ENCODE peak calls at places on chromosomes 2 and 18, in nine cellular contexts. One of them, this sample, is unnamed.

GRCh38 chr2:238100049-238100820 is at the start of gene ESPNL:
- DNase-seq in MCF 10A: no peak
- DNase-seq in stomach: peak; percentile 23
- DNase-seq in endothelial cell: no peak
- DNase-seq in dorsolateral prefrontal cortex: no peak
- DNase-seq in fibroblast of the aortic adventitia: no peak
- DNase-seq in CD8-positive, alpha-beta T cell: no peak
- DNase-seq in HFF-Myc: no peak
- DNase-seq in left lung: peak; percentile 65
- DNase-seq in this sample: peak; percentile 65

GRCh38 chr2:74872310-74872923 is 38.5 kb downstream of the HK2 start:
- DNase-seq in MCF 10A: no peak
- DNase-seq in stomach: no peak
- DNase-seq in endothelial cell: no peak
- DNase-seq in dorsolateral prefrontal cortex: no peak
- DNase-seq in fibroblast of the aortic adventitia: peak; percentile 40
- DNase-seq in CD8-positive, alpha-beta T cell: no peak
- DNase-seq in HFF-Myc: no peak
- DNase-seq in left lung: no peak
- DNase-seq in this sample: no peak

GRCh38 chr2:53028259-53028658 is 739.3 kb upstream of the CHAC2 start:
- DNase-seq in MCF 10A: peak; percentile 20
- DNase-seq in stomach: no peak
- DNase-seq in endothelial cell: no peak
- DNase-seq in dorsolateral prefrontal cortex: no peak
- DNase-seq in fibroblast of the aortic adventitia: peak; percentile 72
- DNase-seq in CD8-positive, alpha-beta T cell: no peak
- DNase-seq in HFF-Myc: no peak
- DNase-seq in left lung: no peak
- DNase-seq in this sample: no peak

GRCh38 chr2:33552758-33553461 is 46.2 kb downstream of the FAM98A start:
- DNase-seq in MCF 10A: no peak
- DNase-seq in stomach: no peak
- DNase-seq in endothelial cell: no peak
- DNase-seq in dorsolateral prefrontal cortex: no peak
- DNase-seq in fibroblast of the aortic adventitia: no peak
- DNase-seq in CD8-positive, alpha-beta T cell: no peak
- DNase-seq in HFF-Myc: no peak
- DNase-seq in left lung: no peak
- DNase-seq in this sample: no peak

GRCh38 chr18:9535430-9535972 is 60.2 kb downstream of the RALBP1 start:
- DNase-seq in MCF 10A: peak; percentile 43
- DNase-seq in stomach: no peak
- DNase-seq in endothelial cell: no peak
- DNase-seq in dorsolateral prefrontal cortex: peak; percentile 60
- DNase-seq in fibroblast of the aortic adventitia: peak; percentile 97
- DNase-seq in CD8-positive, alpha-beta T cell: no peak
- DNase-seq in HFF-Myc: peak; percentile 88
- DNase-seq in left lung: no peak
- DNase-seq in this sample: no peak

GRCh38 chr2:120861576-120862191 is 126.0 kb downstream of the GLI2 start:
- DNase-seq in MCF 10A: no peak
- DNase-seq in stomach: no peak
- DNase-seq in endothelial cell: no peak
- DNase-seq in dorsolateral prefrontal cortex: peak; percentile 29
- DNase-seq in fibroblast of the aortic adventitia: peak; percentile 52
- DNase-seq in CD8-positive, alpha-beta T cell: no peak
- DNase-seq in HFF-Myc: no peak
- DNase-seq in left lung: peak; percentile 75
- DNase-seq in this sample: no peak

GRCh38 chr18:58682429-58683069 is 11.3 kb downstream of the MALT1 start:
- DNase-seq in MCF 10A: peak; percentile 94
- DNase-seq in stomach: peak; percentile 70
- DNase-seq in endothelial cell: no peak
- DNase-seq in dorsolateral prefrontal cortex: no peak
- DNase-seq in fibroblast of the aortic adventitia: peak; percentile 71
- DNase-seq in CD8-positive, alpha-beta T cell: no peak
- DNase-seq in HFF-Myc: peak; percentile 75
- DNase-seq in left lung: no peak
- DNase-seq in this sample: no peak

GRCh38 chr2:149389506-149390167 is 59.2 kb downstream of the LYPD6 start:
- DNase-seq in MCF 10A: no peak
- DNase-seq in stomach: no peak
- DNase-seq in endothelial cell: no peak
- DNase-seq in dorsolateral prefrontal cortex: no peak
- DNase-seq in fibroblast of the aortic adventitia: no peak
- DNase-seq in CD8-positive, alpha-beta T cell: no peak
- DNase-seq in HFF-Myc: no peak
- DNase-seq in left lung: no peak
- DNase-seq in this sample: no peak

GRCh38 chr2:205022751-205023150 is 477.5 kb downstream of the PARD3B start:
- DNase-seq in MCF 10A: no peak
- DNase-seq in stomach: no peak
- DNase-seq in endothelial cell: no peak
- DNase-seq in dorsolateral prefrontal cortex: no peak
- DNase-seq in fibroblast of the aortic adventitia: no peak
- DNase-seq in CD8-positive, alpha-beta T cell: no peak
- DNase-seq in HFF-Myc: no peak
- DNase-seq in left lung: no peak
- DNase-seq in this sample: no peak

GRCh38 chr2:128726911-128727310 is 408.2 kb upstream of the HS6ST1 start:
- DNase-seq in MCF 10A: no peak
- DNase-seq in stomach: no peak
- DNase-seq in endothelial cell: no peak
- DNase-seq in dorsolateral prefrontal cortex: no peak
- DNase-seq in fibroblast of the aortic adventitia: no peak
- DNase-seq in CD8-positive, alpha-beta T cell: no peak
- DNase-seq in HFF-Myc: no peak
- DNase-seq in left lung: no peak
- DNase-seq in this sample: no peak

GRCh38 chr2:199273043-199273647 is 184.6 kb downstream of the SATB2 start:
- DNase-seq in MCF 10A: peak; percentile 59
- DNase-seq in stomach: no peak
- DNase-seq in endothelial cell: no peak
- DNase-seq in dorsolateral prefrontal cortex: no peak
- DNase-seq in fibroblast of the aortic adventitia: peak; percentile 91
- DNase-seq in CD8-positive, alpha-beta T cell: no peak
- DNase-seq in HFF-Myc: peak; percentile 9
- DNase-seq in left lung: no peak
- DNase-seq in this sample: no peak

GRCh38 chr2:85648619-85649018 is 19.4 kb downstream of the SFTPB start:
- DNase-seq in MCF 10A: peak; percentile 69
- DNase-seq in stomach: no peak
- DNase-seq in endothelial cell: peak; percentile 49
- DNase-seq in dorsolateral prefrontal cortex: no peak
- DNase-seq in fibroblast of the aortic adventitia: peak; percentile 62
- DNase-seq in CD8-positive, alpha-beta T cell: no peak
- DNase-seq in HFF-Myc: no peak
- DNase-seq in left lung: no peak
- DNase-seq in this sample: no peak

GRCh38 chr2:112579280-112579679 is 5.1 kb upstream of the CHCHD5 start:
- DNase-seq in MCF 10A: peak; percentile 87
- DNase-seq in stomach: no peak
- DNase-seq in endothelial cell: no peak
- DNase-seq in dorsolateral prefrontal cortex: no peak
- DNase-seq in fibroblast of the aortic adventitia: peak; percentile 96
- DNase-seq in CD8-positive, alpha-beta T cell: no peak
- DNase-seq in HFF-Myc: peak; percentile 73
- DNase-seq in left lung: no peak
- DNase-seq in this sample: no peak

GRCh38 chr2:105431367-105432088 is 32.7 kb upstream of the FHL2 start:
- DNase-seq in MCF 10A: peak; percentile 6
- DNase-seq in stomach: no peak
- DNase-seq in endothelial cell: no peak
- DNase-seq in dorsolateral prefrontal cortex: peak; percentile 58
- DNase-seq in fibroblast of the aortic adventitia: peak; percentile 55
- DNase-seq in CD8-positive, alpha-beta T cell: no peak
- DNase-seq in HFF-Myc: no peak
- DNase-seq in left lung: no peak
- DNase-seq in this sample: no peak

GRCh38 chr2:212536385-212537310 is 2.0 kb downstream of the ERBB4 start:
- DNase-seq in MCF 10A: no peak
- DNase-seq in stomach: no peak
- DNase-seq in endothelial cell: peak; percentile 26
- DNase-seq in dorsolateral prefrontal cortex: no peak
- DNase-seq in fibroblast of the aortic adventitia: no peak
- DNase-seq in CD8-positive, alpha-beta T cell: no peak
- DNase-seq in HFF-Myc: no peak
- DNase-seq in left lung: peak; percentile 72
- DNase-seq in this sample: no peak

GRCh38 chr18:41731887-41732286 is 223.1 kb upstream of the PIK3C3 start:
- DNase-seq in MCF 10A: peak; percentile 13
- DNase-seq in stomach: no peak
- DNase-seq in endothelial cell: no peak
- DNase-seq in dorsolateral prefrontal cortex: no peak
- DNase-seq in fibroblast of the aortic adventitia: no peak
- DNase-seq in CD8-positive, alpha-beta T cell: no peak
- DNase-seq in HFF-Myc: no peak
- DNase-seq in left lung: no peak
- DNase-seq in this sample: no peak

GRCh38 chr18:77366725-77367641 is 117.3 kb downstream of the GALR1 start:
- DNase-seq in MCF 10A: no peak
- DNase-seq in stomach: no peak
- DNase-seq in endothelial cell: no peak
- DNase-seq in dorsolateral prefrontal cortex: peak; percentile 67
- DNase-seq in fibroblast of the aortic adventitia: no peak
- DNase-seq in CD8-positive, alpha-beta T cell: no peak
- DNase-seq in HFF-Myc: no peak
- DNase-seq in left lung: no peak
- DNase-seq in this sample: no peak

GRCh38 chr2:31216734-31217133 is 581 bp downstream of the CAPN14 start:
- DNase-seq in MCF 10A: no peak
- DNase-seq in stomach: no peak
- DNase-seq in endothelial cell: no peak
- DNase-seq in dorsolateral prefrontal cortex: no peak
- DNase-seq in fibroblast of the aortic adventitia: no peak
- DNase-seq in CD8-positive, alpha-beta T cell: no peak
- DNase-seq in HFF-Myc: no peak
- DNase-seq in left lung: no peak
- DNase-seq in this sample: peak; percentile 1

GRCh38 chr2:96556441-96557330 is 20.1 kb downstream of the ARID5A start:
- DNase-seq in MCF 10A: peak; percentile 90
- DNase-seq in stomach: peak; percentile 59
- DNase-seq in endothelial cell: no peak
- DNase-seq in dorsolateral prefrontal cortex: no peak
- DNase-seq in fibroblast of the aortic adventitia: peak; percentile 63
- DNase-seq in CD8-positive, alpha-beta T cell: no peak
- DNase-seq in HFF-Myc: no peak
- DNase-seq in left lung: no peak
- DNase-seq in this sample: no peak

GRCh38 chr2:45598545-45598944 is 12.5 kb downstream of the SRBD1 start:
- DNase-seq in MCF 10A: no peak
- DNase-seq in stomach: no peak
- DNase-seq in endothelial cell: no peak
- DNase-seq in dorsolateral prefrontal cortex: no peak
- DNase-seq in fibroblast of the aortic adventitia: no peak
- DNase-seq in CD8-positive, alpha-beta T cell: no peak
- DNase-seq in HFF-Myc: no peak
- DNase-seq in left lung: no peak
- DNase-seq in this sample: no peak

GRCh38 chr2:41500895-41501294 is 546.9 kb upstream of the PKDCC start:
- DNase-seq in MCF 10A: no peak
- DNase-seq in stomach: no peak
- DNase-seq in endothelial cell: no peak
- DNase-seq in dorsolateral prefrontal cortex: no peak
- DNase-seq in fibroblast of the aortic adventitia: no peak
- DNase-seq in CD8-positive, alpha-beta T cell: no peak
- DNase-seq in HFF-Myc: no peak
- DNase-seq in left lung: no peak
- DNase-seq in this sample: no peak

GRCh38 chr2:229201522-229201921 is 69.6 kb downstream of the PID1 start:
- DNase-seq in MCF 10A: no peak
- DNase-seq in stomach: no peak
- DNase-seq in endothelial cell: no peak
- DNase-seq in dorsolateral prefrontal cortex: no peak
- DNase-seq in fibroblast of the aortic adventitia: peak; percentile 32
- DNase-seq in CD8-positive, alpha-beta T cell: no peak
- DNase-seq in HFF-Myc: no peak
- DNase-seq in left lung: no peak
- DNase-seq in this sample: no peak

GRCh38 chr18:56314396-56314795 is 324.0 kb downstream of the TXNL1 start:
- DNase-seq in MCF 10A: peak; percentile 9
- DNase-seq in stomach: no peak
- DNase-seq in endothelial cell: no peak
- DNase-seq in dorsolateral prefrontal cortex: no peak
- DNase-seq in fibroblast of the aortic adventitia: peak; percentile 32
- DNase-seq in CD8-positive, alpha-beta T cell: no peak
- DNase-seq in HFF-Myc: no peak
- DNase-seq in left lung: no peak
- DNase-seq in this sample: no peak
- TF ChIP-seq CTCF in MCF 10A: no peak
- TF ChIP-seq CTCF in stomach: no peak
- TF ChIP-seq CTCF in endothelial cell: no peak
- TF ChIP-seq CTCF in dorsolateral prefrontal cortex: peak; percentile 18
- TF ChIP-seq CTCF in fibroblast of the aortic adventitia: no peak
- TF ChIP-seq CTCF in CD8-positive, alpha-beta T cell: no peak
- TF ChIP-seq CTCF in HFF-Myc: peak; percentile 19
- TF ChIP-seq CTCF in left lung: no peak
- TF ChIP-seq CTCF in this sample: no peak

DNA sequence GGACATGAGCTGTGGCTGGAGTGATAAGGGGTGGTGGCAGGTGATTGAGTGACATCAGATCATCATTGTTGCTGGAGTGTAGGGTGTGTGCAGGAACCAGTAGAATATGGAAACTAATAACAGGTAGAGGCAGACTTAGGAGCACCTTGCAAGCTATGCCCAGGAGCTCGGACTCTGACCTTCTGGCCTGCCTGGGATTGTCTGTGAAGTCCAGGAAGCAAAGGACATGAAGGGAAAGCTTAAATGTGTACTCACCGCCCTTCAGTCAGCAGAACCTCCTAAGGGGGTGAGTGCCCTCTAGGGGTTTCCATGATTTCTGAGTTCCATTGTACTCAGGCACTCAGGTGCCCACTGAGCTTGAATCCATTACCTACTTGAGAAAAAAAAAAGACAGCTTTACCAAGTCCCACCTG is 104.2 kb downstream of the CRIM1 start:
- DNase-seq in MCF 10A: peak; percentile 74
- DNase-seq in stomach: peak; percentile 31
- DNase-seq in endothelial cell: peak; percentile 52
- DNase-seq in dorsolateral prefrontal cortex: no peak
- DNase-seq in fibroblast of the aortic adventitia: peak; percentile 59
- DNase-seq in CD8-positive, alpha-beta T cell: no peak
- DNase-seq in HFF-Myc: no peak
- DNase-seq in left lung: no peak
- DNase-seq in this sample: no peak
- TF ChIP-seq CTCF in MCF 10A: peak; percentile 36
- TF ChIP-seq CTCF in stomach: no peak
- TF ChIP-seq CTCF in endothelial cell: no peak
- TF ChIP-seq CTCF in dorsolateral prefrontal cortex: peak; percentile 46
- TF ChIP-seq CTCF in fibroblast of the aortic adventitia: peak; percentile 44
- TF ChIP-seq CTCF in CD8-positive, alpha-beta T cell: no peak
- TF ChIP-seq CTCF in HFF-Myc: peak; percentile 51
- TF ChIP-seq CTCF in left lung: no peak
- TF ChIP-seq CTCF in this sample: peak; percentile 52

GRCh38 chr2:69567157-69567908 is 76.2 kb downstream of the AAK1 start:
- DNase-seq in MCF 10A: peak; percentile 11
- DNase-seq in stomach: no peak
- DNase-seq in endothelial cell: no peak
- DNase-seq in dorsolateral prefrontal cortex: no peak
- DNase-seq in fibroblast of the aortic adventitia: no peak
- DNase-seq in CD8-positive, alpha-beta T cell: no peak
- DNase-seq in HFF-Myc: no peak
- DNase-seq in left lung: no peak
- DNase-seq in this sample: no peak
- TF ChIP-seq CTCF in MCF 10A: no peak
- TF ChIP-seq CTCF in stomach: no peak
- TF ChIP-seq CTCF in endothelial cell: no peak
- TF ChIP-seq CTCF in dorsolateral prefrontal cortex: no peak
- TF ChIP-seq CTCF in fibroblast of the aortic adventitia: no peak
- TF ChIP-seq CTCF in CD8-positive, alpha-beta T cell: no peak
- TF ChIP-seq CTCF in HFF-Myc: no peak
- TF ChIP-seq CTCF in left lung: no peak
- TF ChIP-seq CTCF in this sample: no peak

GRCh38 chr2:232276739-232277313 is 101.7 kb upstream of the ALPP start:
- DNase-seq in MCF 10A: no peak
- DNase-seq in stomach: no peak
- DNase-seq in endothelial cell: no peak
- DNase-seq in dorsolateral prefrontal cortex: no peak
- DNase-seq in fibroblast of the aortic adventitia: no peak
- DNase-seq in CD8-positive, alpha-beta T cell: no peak
- DNase-seq in HFF-Myc: no peak
- DNase-seq in left lung: no peak
- DNase-seq in this sample: no peak
- TF ChIP-seq CTCF in MCF 10A: no peak
- TF ChIP-seq CTCF in stomach: no peak
- TF ChIP-seq CTCF in endothelial cell: no peak
- TF ChIP-seq CTCF in dorsolateral prefrontal cortex: no peak
- TF ChIP-seq CTCF in fibroblast of the aortic adventitia: no peak
- TF ChIP-seq CTCF in CD8-positive, alpha-beta T cell: no peak
- TF ChIP-seq CTCF in HFF-Myc: no peak
- TF ChIP-seq CTCF in left lung: no peak
- TF ChIP-seq CTCF in this sample: no peak